ENCODE peak calls at places on chromosomes 12 and 14, in six cellular contexts. One of them, this sample, is unnamed.
A peak's percentile ranks its signal among the peaks of the same experiment; 100 is the strongest.

GRCh38 chr12:130826151-130826801 is 12.8 kb downstream of the STX2 start:
- DNase-seq in breast epithelium: no peak
- DNase-seq in lung: peak; percentile 62
- DNase-seq in neural progenitor cell: peak; percentile 57
- DNase-seq in GM20000: peak; percentile 41
- DNase-seq in transverse colon: peak; percentile 53
- DNase-seq in this sample: peak; percentile 83

GRCh38 chr12:111276189-111276588 is 92.7 kb downstream of the PHETA1 start:
- DNase-seq in breast epithelium: no peak
- DNase-seq in lung: no peak
- DNase-seq in neural progenitor cell: no peak
- DNase-seq in GM20000: no peak
- DNase-seq in transverse colon: no peak
- DNase-seq in this sample: no peak

GRCh38 chr12:70960484-70960883 is 39.9 kb upstream of the PTPRR start:
- DNase-seq in breast epithelium: no peak
- DNase-seq in lung: no peak
- DNase-seq in neural progenitor cell: no peak
- DNase-seq in GM20000: no peak
- DNase-seq in transverse colon: no peak
- DNase-seq in this sample: no peak

GRCh38 chr14:89851031-89851430 is 103.5 kb downstream of the EFCAB11 start:
- DNase-seq in breast epithelium: no peak
- DNase-seq in lung: no peak
- DNase-seq in neural progenitor cell: no peak
- DNase-seq in GM20000: no peak
- DNase-seq in transverse colon: no peak
- DNase-seq in this sample: no peak

GRCh38 chr14:52660325-52660724 is 35.0 kb downstream of the ERO1A start:
- DNase-seq in breast epithelium: no peak
- DNase-seq in lung: no peak
- DNase-seq in neural progenitor cell: no peak
- DNase-seq in GM20000: no peak
- DNase-seq in transverse colon: no peak
- DNase-seq in this sample: no peak

GRCh38 chr12:47843226-47843980 is 23.7 kb upstream of the HDAC7 start:
- DNase-seq in breast epithelium: no peak
- DNase-seq in lung: no peak
- DNase-seq in neural progenitor cell: peak; percentile 34
- DNase-seq in GM20000: no peak
- DNase-seq in transverse colon: no peak
- DNase-seq in this sample: no peak

GRCh38 chr12:89544730-89545184 is 18.9 kb upstream of the POC1B start:
- DNase-seq in breast epithelium: peak; percentile 59
- DNase-seq in lung: peak; percentile 49
- DNase-seq in neural progenitor cell: peak; percentile 91
- DNase-seq in GM20000: no peak
- DNase-seq in transverse colon: peak; percentile 33
- DNase-seq in this sample: no peak

GRCh38 chr14:77638738-77639137 is 22.3 kb upstream of the SPTLC2 start:
- DNase-seq in breast epithelium: no peak
- DNase-seq in lung: no peak
- DNase-seq in neural progenitor cell: no peak
- DNase-seq in GM20000: no peak
- DNase-seq in transverse colon: no peak
- DNase-seq in this sample: no peak

GRCh38 chr14:33564774-33565630 is 385.9 kb downstream of the EGLN3 start:
- DNase-seq in breast epithelium: no peak
- DNase-seq in lung: no peak
- DNase-seq in neural progenitor cell: no peak
- DNase-seq in GM20000: peak; percentile 11
- DNase-seq in transverse colon: no peak
- DNase-seq in this sample: no peak

GRCh38 chr14:85528080-85528881 is 1.7 kb upstream of the FLRT2 start:
- DNase-seq in breast epithelium: no peak
- DNase-seq in lung: no peak
- DNase-seq in neural progenitor cell: peak; percentile 81
- DNase-seq in GM20000: no peak
- DNase-seq in transverse colon: no peak
- DNase-seq in this sample: no peak

GRCh38 chr12:31235868-31236395 is 90.0 kb downstream of the SINHCAF start:
- DNase-seq in breast epithelium: no peak
- DNase-seq in lung: no peak
- DNase-seq in neural progenitor cell: no peak
- DNase-seq in GM20000: no peak
- DNase-seq in transverse colon: no peak
- DNase-seq in this sample: no peak

GRCh38 chr12:1916396-1917171 is 1.9 kb downstream of the CACNA2D4 start:
- DNase-seq in breast epithelium: peak; percentile 7
- DNase-seq in lung: peak; percentile 25
- DNase-seq in neural progenitor cell: no peak
- DNase-seq in GM20000: peak; percentile 8
- DNase-seq in transverse colon: no peak
- DNase-seq in this sample: no peak

GRCh38 chr14:49971156-49972141 is 78.6 kb downstream of the ARF6 start:
- DNase-seq in breast epithelium: no peak
- DNase-seq in lung: no peak
- DNase-seq in neural progenitor cell: no peak
- DNase-seq in GM20000: peak; percentile 61
- DNase-seq in transverse colon: peak; percentile 63
- DNase-seq in this sample: peak; percentile 90

GRCh38 chr12:122834921-122835692 is at the start of gene HIP1R:
- DNase-seq in breast epithelium: no peak
- DNase-seq in lung: no peak
- DNase-seq in neural progenitor cell: peak; percentile 82
- DNase-seq in GM20000: peak; percentile 90
- DNase-seq in transverse colon: peak; percentile 71
- DNase-seq in this sample: peak; percentile 57

GRCh38 chr12:108302471-108303311 is 36.4 kb downstream of the CMKLR1 start:
- DNase-seq in breast epithelium: peak; percentile 51
- DNase-seq in lung: peak; percentile 77
- DNase-seq in neural progenitor cell: peak; percentile 38
- DNase-seq in GM20000: no peak
- DNase-seq in transverse colon: peak; percentile 43
- DNase-seq in this sample: no peak
- TF ChIP-seq CTCF in breast epithelium: no peak
- TF ChIP-seq CTCF in lung: no peak
- TF ChIP-seq CTCF in neural progenitor cell: peak; percentile 18
- TF ChIP-seq CTCF in GM20000: no peak
- TF ChIP-seq CTCF in transverse colon: no peak
- TF ChIP-seq CTCF in this sample: no peak

GRCh38 chr12:132953771-132954170 is 2.3 kb downstream of the ZNF605 start:
- DNase-seq in breast epithelium: no peak
- DNase-seq in lung: no peak
- DNase-seq in neural progenitor cell: no peak
- DNase-seq in GM20000: no peak
- DNase-seq in transverse colon: no peak
- DNase-seq in this sample: no peak

GRCh38 chr12:132953163-132953425 is 3.0 kb downstream of the ZNF605 start:
- DNase-seq in breast epithelium: no peak
- DNase-seq in lung: no peak
- DNase-seq in neural progenitor cell: no peak
- DNase-seq in GM20000: no peak
- DNase-seq in transverse colon: no peak
- DNase-seq in this sample: no peak

GRCh38 chr12:132954471-132955048 is 1.5 kb downstream of the ZNF605 start:
- DNase-seq in breast epithelium: no peak
- DNase-seq in lung: no peak
- DNase-seq in neural progenitor cell: no peak
- DNase-seq in GM20000: no peak
- DNase-seq in transverse colon: no peak
- DNase-seq in this sample: peak; percentile 9

GRCh38 chr12:132955094-132955932 is 793 bp downstream of the ZNF605 start:
- DNase-seq in breast epithelium: no peak
- DNase-seq in lung: peak; percentile 35
- DNase-seq in neural progenitor cell: peak; percentile 64
- DNase-seq in GM20000: peak; percentile 58
- DNase-seq in transverse colon: peak; percentile 19
- DNase-seq in this sample: peak; percentile 47

DNA sequence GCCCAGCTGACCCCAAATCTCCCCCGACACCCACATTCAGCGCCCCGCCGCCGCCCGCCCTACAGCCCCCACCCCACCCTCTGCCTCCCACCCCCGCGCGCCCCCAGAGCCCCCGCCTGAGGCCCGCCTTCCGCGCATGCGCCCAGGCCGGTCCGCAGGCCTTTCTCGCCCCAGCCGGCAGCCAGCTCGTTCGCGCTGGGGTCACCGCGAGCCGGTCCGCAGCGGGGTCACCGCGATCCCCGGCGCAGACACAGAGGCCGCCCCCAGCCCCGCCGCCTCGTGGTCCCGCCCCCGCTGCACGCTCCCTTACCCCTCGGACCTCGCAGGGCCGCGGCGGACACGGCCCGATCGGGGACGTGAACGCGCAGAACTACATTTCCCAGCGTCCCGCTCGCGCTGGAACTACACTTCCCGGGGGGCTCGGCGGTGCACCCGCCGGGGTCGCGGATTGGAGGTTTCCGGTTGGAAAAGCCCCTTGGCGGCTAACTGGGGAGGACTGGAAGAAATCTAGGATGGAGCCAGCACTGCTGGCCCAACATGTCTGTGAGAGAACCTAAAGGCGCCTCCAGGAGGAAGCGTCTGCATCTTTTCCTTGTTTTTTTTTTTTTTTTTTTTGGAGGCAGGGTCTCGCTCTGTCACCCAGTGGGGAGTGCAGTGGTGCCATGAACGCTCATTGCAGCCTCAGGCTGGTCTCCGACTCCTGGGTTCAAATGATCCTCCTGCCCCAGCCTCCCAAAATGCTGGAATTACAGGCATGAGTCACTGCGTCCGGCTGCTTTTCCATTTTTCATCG is at the start of gene ZNF605:
- DNase-seq in breast epithelium: peak; percentile 57
- DNase-seq in lung: peak; percentile 90
- DNase-seq in neural progenitor cell: peak; percentile 95
- DNase-seq in GM20000: peak; percentile 95
- DNase-seq in transverse colon: peak; percentile 87
- DNase-seq in this sample: peak; percentile 92
- TF ChIP-seq CTCF in breast epithelium: no peak
- TF ChIP-seq CTCF in lung: no peak
- TF ChIP-seq CTCF in neural progenitor cell: peak; percentile 3
- TF ChIP-seq CTCF in GM20000: no peak
- TF ChIP-seq CTCF in transverse colon: no peak
- TF ChIP-seq CTCF in this sample: no peak

GRCh38 chr14:59314019-59314608 is 125.6 kb downstream of the DAAM1 start:
- DNase-seq in breast epithelium: no peak
- DNase-seq in lung: no peak
- DNase-seq in neural progenitor cell: no peak
- DNase-seq in GM20000: no peak
- DNase-seq in transverse colon: no peak
- DNase-seq in this sample: no peak
- TF ChIP-seq CTCF in breast epithelium: no peak
- TF ChIP-seq CTCF in lung: no peak
- TF ChIP-seq CTCF in neural progenitor cell: no peak
- TF ChIP-seq CTCF in GM20000: no peak
- TF ChIP-seq CTCF in transverse colon: no peak
- TF ChIP-seq CTCF in this sample: no peak

DNA sequence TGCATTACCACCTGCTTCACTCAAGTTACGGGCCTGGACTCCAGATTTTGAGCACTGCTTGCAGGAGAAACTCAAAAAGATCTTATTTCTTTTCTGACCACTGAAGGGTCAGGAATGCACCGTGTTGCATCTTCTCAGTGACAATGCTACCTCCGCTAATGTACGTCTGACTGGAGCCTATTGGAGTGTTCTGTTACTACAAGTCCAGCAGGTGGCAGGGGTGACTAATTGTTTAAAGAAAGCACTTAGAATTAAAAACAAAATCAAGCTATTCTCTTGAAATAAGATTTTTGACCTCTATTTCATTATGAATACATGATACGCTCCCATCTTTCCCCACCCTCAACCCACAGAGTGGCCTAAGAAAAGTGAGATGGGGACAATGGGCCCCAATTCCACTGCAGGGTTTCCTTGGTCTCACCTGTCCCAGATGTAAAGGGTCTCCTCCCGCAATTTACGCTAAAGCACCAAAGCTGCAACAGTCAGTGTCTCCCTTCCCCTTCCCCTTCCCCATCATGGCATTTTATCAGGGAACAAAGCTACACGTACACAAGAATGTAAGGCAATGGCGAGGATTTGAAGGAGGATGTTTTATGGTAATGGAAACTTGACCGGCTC is 2.2 kb downstream of the TBPL2 start:
- DNase-seq in breast epithelium: no peak
- DNase-seq in lung: no peak
- DNase-seq in neural progenitor cell: peak; percentile 74
- DNase-seq in GM20000: peak; percentile 55
- DNase-seq in transverse colon: no peak
- DNase-seq in this sample: peak; percentile 39
- TF ChIP-seq CTCF in breast epithelium: peak; percentile 66
- TF ChIP-seq CTCF in lung: no peak
- TF ChIP-seq CTCF in neural progenitor cell: peak; percentile 70
- TF ChIP-seq CTCF in GM20000: peak; percentile 41
- TF ChIP-seq CTCF in transverse colon: peak; percentile 59
- TF ChIP-seq CTCF in this sample: peak; percentile 48

GRCh38 chr12:63085120-63085519 is 65.9 kb downstream of the AVPR1A start:
- DNase-seq in breast epithelium: no peak
- DNase-seq in lung: no peak
- DNase-seq in neural progenitor cell: no peak
- DNase-seq in GM20000: no peak
- DNase-seq in transverse colon: no peak
- DNase-seq in this sample: no peak

GRCh38 chr12:63083046-63083445 is 68.0 kb downstream of the AVPR1A start:
- DNase-seq in breast epithelium: no peak
- DNase-seq in lung: no peak
- DNase-seq in neural progenitor cell: no peak
- DNase-seq in GM20000: no peak
- DNase-seq in transverse colon: no peak
- DNase-seq in this sample: no peak

GRCh38 chr12:63086149-63086915 is 64.7 kb downstream of the AVPR1A start:
- DNase-seq in breast epithelium: peak; percentile 31
- DNase-seq in lung: no peak
- DNase-seq in neural progenitor cell: no peak
- DNase-seq in GM20000: no peak
- DNase-seq in transverse colon: no peak
- DNase-seq in this sample: no peak

GRCh38 chr12:63079791-63080395 is 71.1 kb downstream of the AVPR1A start:
- DNase-seq in breast epithelium: no peak
- DNase-seq in lung: no peak
- DNase-seq in neural progenitor cell: no peak
- DNase-seq in GM20000: no peak
- DNase-seq in transverse colon: no peak
- DNase-seq in this sample: no peak

DNA sequence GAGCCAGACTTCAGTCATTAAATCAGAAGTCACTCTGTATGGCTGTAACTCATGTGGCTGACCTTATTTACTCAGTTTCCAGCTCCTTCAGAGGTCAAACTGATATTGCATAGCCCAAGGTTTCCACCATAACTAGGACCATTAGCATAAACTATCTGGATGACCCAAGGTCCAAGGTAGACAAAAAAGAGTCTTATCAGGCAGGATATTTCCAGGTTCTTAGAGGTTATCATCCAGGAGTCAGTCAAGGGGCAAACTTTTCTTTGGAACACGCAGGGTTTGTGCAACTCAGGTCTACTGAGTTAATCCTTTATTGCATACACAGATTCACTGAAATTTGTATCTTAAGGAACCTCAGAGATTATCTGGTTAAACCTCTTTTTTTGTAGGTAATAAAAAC is 66.5 kb downstream of the AVPR1A start:
- DNase-seq in breast epithelium: no peak
- DNase-seq in lung: no peak
- DNase-seq in neural progenitor cell: no peak
- DNase-seq in GM20000: no peak
- DNase-seq in transverse colon: no peak
- DNase-seq in this sample: no peak
- TF ChIP-seq CTCF in breast epithelium: no peak
- TF ChIP-seq CTCF in lung: no peak
- TF ChIP-seq CTCF in neural progenitor cell: no peak
- TF ChIP-seq CTCF in GM20000: no peak
- TF ChIP-seq CTCF in transverse colon: no peak
- TF ChIP-seq CTCF in this sample: no peak

This sample was measured in activated CD8-positive, alpha-beta T cell treated with anti-CD3 and anti-CD28 coated beads for 36 hours.